ENCODE peak calls at places on chromosome 14, in six cellular contexts. P is stimulated activated CD4-positive, alpha-beta T cell treated with anti-CD3 and anti-CD28 coated beads, Interleukin-15, amount 100 ng/mL, for 24 hours; L is activated CD8-positive, alpha-beta memory T cell treated with anti-CD3 and anti-CD28 coated beads for 24 hours; O is hippocampal formation; D is erythroblast; Y is HEK293T. B is an unnamed sample.
A peak's percentile ranks its signal among the peaks of the same experiment; 100 is the strongest.

GRCh38 chr14:49218436-49219092 is 367.6 kb downstream of the RPS29 start:
- DNase-seq in O (no peak), D (no peak), P (no peak), Y (no peak), L (no peak), B (no peak)

GRCh38 chr14:26729851-26730250 is 132.0 kb upstream of the NOVA1 start:
- DNase-seq in Y (no peak), P (no peak), L (no peak), D (no peak), O (no peak), B (no peak)

GRCh38 chr14:23402296-23403138 is 5.6 kb downstream of the MYH6 start:
- DNase-seq in O (no peak), D (no peak), P (no peak), Y (no peak), L (no peak), B (no peak)

GRCh38 chr14:59585891-59586554 is 9.4 kb upstream of the CCDC175 start:
- DNase-seq in Y (no peak), P (no peak), D (no peak), L (no peak), O (no peak), B (no peak)

GRCh38 chr14:61341275-61342210 is 20.2 kb downstream of the PRKCH start:
- DNase-seq in Y (no peak), D (peak; percentile 9), L (no peak), O (no peak), P (no peak), B (no peak)

GRCh38 chr14:97120204-97121120 is 323.3 kb downstream of the VRK1 start:
- DNase-seq in O (no peak), Y (no peak), L (peak; percentile 79), D (no peak), P (peak; percentile 64), B (no peak)

GRCh38 chr14:22190411-22191191 is 398.4 kb downstream of the DAD1 start:
- DNase-seq in O (no peak), Y (no peak), L (no peak), P (no peak), D (no peak), B (no peak)

GRCh38 chr14:73237219-73237785 is at the start of gene PAPLN:
- DNase-seq in Y (no peak), D (peak; percentile 46), O (no peak), L (no peak), P (peak; percentile 26), B (no peak)

GRCh38 chr14:90757452-90757851 is 58.8 kb downstream of the TTC7B start:
- DNase-seq in L (no peak), O (peak; percentile 73), P (no peak), Y (no peak), D (no peak), B (peak; percentile 81)

GRCh38 chr14:106210650-106211049 is 684.3 kb downstream of the TMEM121 start:
- DNase-seq in O (no peak), P (peak; percentile 50), Y (no peak), L (peak; percentile 58), D (no peak), B (no peak)

GRCh38 chr14:92466068-92466458 is 47.5 kb upstream of the RIN3 start:
- DNase-seq in D (no peak), O (no peak), L (no peak), P (no peak), Y (no peak), B (no peak)

GRCh38 chr14:58752782-58753181 is 115.0 kb downstream of the DACT1 start:
- DNase-seq in D (no peak), L (no peak), P (no peak), O (peak; percentile 50), Y (no peak), B (peak; percentile 74)

GRCh38 chr14:55097894-55098560 is 31.0 kb upstream of the LGALS3 start:
- DNase-seq in D (peak; percentile 75), O (no peak), Y (no peak), P (peak; percentile 71), L (peak; percentile 77), B (no peak)

GRCh38 chr14:64440494-64440893 is 24.8 kb upstream of the AKAP5 start:
- DNase-seq in P (no peak), Y (no peak), D (no peak), L (no peak), O (no peak), B (no peak)

GRCh38 chr14:88518592-88519512 is 36.0 kb downstream of the PTPN21 start:
- DNase-seq in P (no peak), L (no peak), Y (no peak), O (no peak), D (no peak), B (no peak)

GRCh38 chr14:60630129-60630528 is 19.1 kb downstream of the SIX1 start:
- DNase-seq in Y (no peak), L (no peak), D (no peak), P (no peak), O (no peak), B (no peak)

GRCh38 chr14:63972323-63972932 is 119.6 kb downstream of the SYNE2 start:
- DNase-seq in L (no peak), O (no peak), Y (no peak), P (no peak), D (no peak), B (no peak)

GRCh38 chr14:105857223-105857815 is 330.9 kb downstream of the TMEM121 start:
- DNase-seq in O (no peak), D (peak; percentile 32), Y (no peak), P (no peak), L (peak; percentile 57), B (no peak)

GRCh38 chr14:33676135-33676566 is 274.7 kb downstream of the EGLN3 start:
- DNase-seq in O (peak; percentile 48), D (peak; percentile 38), Y (peak; percentile 81), P (peak; percentile 3), L (no peak), B (peak; percentile 58)

GRCh38 chr14:68141531-68142088 is 322.0 kb downstream of the RAD51B start:
- DNase-seq in L (no peak), D (no peak), P (no peak), Y (no peak), O (no peak), B (no peak)

GRCh38 chr14:23577004-23577681 is 1.4 kb downstream of the JPH4 start:
- DNase-seq in L (peak; percentile 67), Y (no peak), O (no peak), P (no peak), D (no peak), B (no peak)

GRCh38 chr14:103209054-103209453 is 85.8 kb downstream of the TNFAIP2 start:
- DNase-seq in D (no peak), Y (no peak), O (no peak), L (no peak), P (no peak), B (no peak)

GRCh38 chr14:104657563-104658324 is 31.7 kb upstream of the INF2 start:
- DNase-seq in D (no peak), P (no peak), Y (no peak), O (no peak), L (no peak), B (no peak)

GRCh38 chr14:51465486-51465885 is 186.2 kb upstream of the FRMD6 start:
- DNase-seq in O (no peak), Y (no peak), L (no peak), P (no peak), D (no peak), B (no peak)

GRCh38 chr14:80634106-80634758 is 307.3 kb downstream of the CEP128 start:
- DNase-seq in D (no peak), P (no peak), O (no peak), L (no peak), Y (no peak), B (no peak)

GRCh38 chr14:23055621-23056256 is 1.6 kb downstream of the CDH24 start:
- DNase-seq in O (no peak), P (no peak), L (no peak), D (no peak), Y (no peak), B (no peak)

GRCh38 chr14:34853041-34853440 is 22.1 kb downstream of the BAZ1A start:
- DNase-seq in O (no peak), Y (no peak), D (no peak), L (no peak), P (no peak), B (no peak)

GRCh38 chr14:90521121-90521929 is 124.5 kb downstream of the CALM1 start:
- DNase-seq in Y (no peak), L (no peak), P (no peak), O (no peak), D (no peak), B (no peak)